ENCODE peak calls at places on chromosomes 12 and 14, in eight cellular contexts. M, U, K, O, I, D, H and B are unnamed samples.

GRCh38 chr12:105775351-105775750 is 363.4 kb downstream of the NUAK1 start:
- DNase-seq in M (no peak), U (no peak), K (no peak), O (no peak), I (no peak), D (peak; percentile 34), H (no peak), B (no peak)

GRCh38 chr12:108299516-108299915 is 39.6 kb downstream of the CMKLR1 start:
- DNase-seq in M (no peak), U (no peak), K (no peak), O (no peak), I (no peak), D (no peak), H (no peak), B (no peak)

GRCh38 chr12:19799216-19799615 is 359.9 kb downstream of the AEBP2 start:
- DNase-seq in M (no peak), U (no peak), K (no peak), O (no peak), I (no peak), D (no peak), H (no peak), B (no peak)

GRCh38 chr14:101322223-101322622 is 239.1 kb upstream of the DIO3 start:
- DNase-seq in M (no peak), U (no peak), K (no peak), O (no peak), I (no peak), D (no peak), H (no peak), B (no peak)

GRCh38 chr14:91417983-91418386 is 365 bp upstream of the CCDC88C start:
- DNase-seq in M (peak; percentile 67), U (no peak), K (no peak), O (no peak), I (peak; percentile 60), D (no peak), H (peak; percentile 40), B (no peak)

GRCh38 chr14:105070760-105071137 is 5.5 kb upstream of the GPR132 start:
- DNase-seq in M (no peak), U (no peak), K (no peak), O (no peak), I (no peak), D (no peak), H (no peak), B (no peak)

GRCh38 chr14:70601162-70601561 is 707 bp upstream of the MED6 start:
- DNase-seq in M (no peak), U (no peak), K (no peak), O (no peak), I (no peak), D (no peak), H (no peak), B (no peak)

GRCh38 chr12:67035121-67035520 is 234.0 kb upstream of the CAND1 start:
- DNase-seq in M (no peak), U (no peak), K (no peak), O (no peak), I (no peak), D (no peak), H (no peak), B (no peak)

GRCh38 chr14:32044454-32044853 is 32.6 kb upstream of the ARHGAP5 start:
- DNase-seq in M (peak; percentile 3), U (no peak), K (no peak), O (no peak), I (peak; percentile 3), D (no peak), H (no peak), B (no peak)

GRCh38 chr12:47740536-47741339 is 15.4 kb upstream of the ENDOU start:
- DNase-seq in M (no peak), U (no peak), K (no peak), O (no peak), I (no peak), D (no peak), H (no peak), B (no peak)

GRCh38 chr12:6917491-6918231 is 3.3 kb downstream of the ENO2 start:
- DNase-seq in M (no peak), U (no peak), K (no peak), O (no peak), I (no peak), D (no peak), H (no peak), B (no peak)

GRCh38 chr14:24032727-24033418 is 18.9 kb upstream of the CARMIL3 start:
- DNase-seq in M (no peak), U (no peak), K (no peak), O (no peak), I (no peak), D (no peak), H (peak; percentile 81), B (no peak)

GRCh38 chr14:64423987-64424386 is 35.8 kb downstream of the MTHFD1 start:
- DNase-seq in M (no peak), U (peak; percentile 39), K (no peak), O (peak; percentile 16), I (no peak), D (no peak), H (no peak), B (no peak)

GRCh38 chr12:2347844-2348476 is 295.2 kb downstream of the CACNA1C start:
- DNase-seq in M (no peak), U (no peak), K (no peak), O (no peak), I (no peak), D (no peak), H (no peak), B (no peak)

GRCh38 chr14:105155681-105156413 is 12.7 kb downstream of the JAG2 start:
- DNase-seq in M (no peak), U (no peak), K (no peak), O (no peak), I (no peak), D (no peak), H (no peak), B (no peak)

GRCh38 chr14:102574840-102575478 is 17.5 kb upstream of the RCOR1 start:
- DNase-seq in M (no peak), U (no peak), K (no peak), O (no peak), I (no peak), D (no peak), H (no peak), B (no peak)

GRCh38 chr12:111330800-111331752 is 37.8 kb downstream of the PHETA1 start:
- DNase-seq in M (peak; percentile 61), U (no peak), K (no peak), O (no peak), I (peak; percentile 51), D (peak; percentile 9), H (peak; percentile 77), B (no peak)

GRCh38 chr12:60710246-60710645 is 1114.4 kb downstream of the SLC16A7 start:
- DNase-seq in M (no peak), U (no peak), K (no peak), O (no peak), I (no peak), D (no peak), H (no peak), B (peak; percentile 44)

GRCh38 chr12:15933751-15934150 is 22.6 kb downstream of the DERA start:
- DNase-seq in M (no peak), U (no peak), K (no peak), O (no peak), I (no peak), D (no peak), H (no peak), B (no peak)

GRCh38 chr12:105474672-105475071 is 144.2 kb downstream of the C12orf75 start:
- DNase-seq in M (no peak), U (no peak), K (no peak), O (no peak), I (no peak), D (no peak), H (no peak), B (no peak)

GRCh38 chr14:61929651-61930050 is 167.4 kb downstream of the SNAPC1 start:
- DNase-seq in M (no peak), U (no peak), K (no peak), O (no peak), I (no peak), D (no peak), H (no peak), B (no peak)

GRCh38 chr12:120539303-120539702 is 5.1 kb downstream of the RNF10 start:
- DNase-seq in M (peak; percentile 44), U (no peak), K (no peak), O (no peak), I (peak; percentile 24), D (no peak), H (no peak), B (no peak)

GRCh38 chr14:20608383-20609095 is 17.4 kb upstream of the RNASE12 start:
- DNase-seq in M (no peak), U (no peak), K (no peak), O (no peak), I (no peak), D (no peak), H (no peak), B (no peak)

GRCh38 chr12:56079729-56080555 is at the start of gene ERBB3:
- DNase-seq in M (peak; percentile 92), U (peak; percentile 63), K (peak; percentile 63), O (peak; percentile 37), I (peak; percentile 93), D (peak; percentile 80), H (peak; percentile 7), B (peak; percentile 87)

GRCh38 chr14:30657606-30658163 is 35.6 kb downstream of the SCFD1 start:
- DNase-seq in M (no peak), U (no peak), K (no peak), O (no peak), I (no peak), D (no peak), H (peak; percentile 21), B (no peak)

GRCh38 chr14:90522585-90523191 is 125.9 kb downstream of the CALM1 start:
- DNase-seq in M (peak; percentile 43), U (peak; percentile 45), K (peak; percentile 95), O (no peak), I (no peak), D (no peak), H (no peak), B (peak; percentile 75)

GRCh38 chr14:104149617-104150141 is 11.3 kb downstream of the KIF26A start:
- DNase-seq in M (no peak), U (no peak), K (no peak), O (peak; percentile 19), I (no peak), D (no peak), H (no peak), B (no peak)